ENCODE peak calls at places on chromosomes 7 and 10, in five cellular contexts. H, Q, T, N and R are unnamed samples.
A peak's percentile ranks its signal among the peaks of the same experiment; 100 is the strongest.

GRCh38 chr10:13528138-13528874 is 508 bp downstream of the BEND7 start:
- DNase-seq in Q (no peak), N (no peak), T (no peak), H (no peak), R (no peak)

GRCh38 chr7:83149466-83149865 is 13.2 kb downstream of the PCLO start:
- DNase-seq in Q (no peak), T (peak; percentile 43), N (no peak), H (no peak), R (no peak)

GRCh38 chr10:86671419-86671818 is 3.1 kb downstream of the LDB3 start:
- DNase-seq in H (no peak), T (no peak), Q (no peak), N (no peak), R (no peak)

GRCh38 chr10:1462521-1462920 is 274.8 kb downstream of the ADARB2 start:
- DNase-seq in N (no peak), Q (no peak), H (no peak), T (no peak), R (no peak)

GRCh38 chr10:90051474-90051873 is 350.1 kb downstream of the KIF20B start:
- DNase-seq in N (no peak), Q (no peak), H (no peak), T (no peak), R (no peak)

GRCh38 chr10:45580781-45581496 is 91.6 kb downstream of the ZFAND4 start:
- DNase-seq in T (no peak), H (no peak), N (no peak), Q (no peak), R (no peak)

GRCh38 chr7:115779561-115779960 is 251.0 kb downstream of the TFEC start:
- DNase-seq in H (no peak), Q (no peak), N (no peak), T (peak; percentile 12), R (no peak)

GRCh38 chr7:105719395-105719794 is 138.1 kb upstream of the EFCAB10 start:
- DNase-seq in N (no peak), Q (no peak), T (no peak), H (no peak), R (peak; percentile 28)